ENCODE peak calls at places on chromosome 6, in five cellular contexts. O, Y, T, F and Q are unnamed samples.

GRCh38 chr6:159941286-159942113 is 27.4 kb upstream of the IGF2R start:
- DNase-seq in Y (peak; percentile 43), F (no peak), O (peak; percentile 34), T (peak; percentile 29), Q (peak; percentile 61)

GRCh38 chr6:90397929-90398674 is 101.5 kb upstream of the BACH2 start:
- DNase-seq in Y (peak; percentile 77), O (peak; percentile 35), T (no peak), F (no peak), Q (peak; percentile 95)

GRCh38 chr6:127690092-127690491 is 113.1 kb downstream of the C6orf58 start:
- DNase-seq in F (no peak), Y (no peak), O (no peak), T (peak; percentile 25), Q (no peak)

GRCh38 chr6:169035381-169036280 is 218.0 kb downstream of the THBS2 start:
- DNase-seq in O (no peak), Y (no peak), F (no peak), T (no peak), Q (no peak)

GRCh38 chr6:29490055-29490454 is 2.3 kb upstream of the MAS1L start:
- DNase-seq in Y (no peak), T (no peak), F (no peak), O (no peak), Q (no peak)

GRCh38 chr6:118198746-118199145 is 291.7 kb downstream of the SLC35F1 start:
- DNase-seq in F (no peak), Y (no peak), T (no peak), O (no peak), Q (no peak)

GRCh38 chr6:144555078-144555477 is 269.9 kb downstream of the UTRN start:
- DNase-seq in O (no peak), Y (no peak), T (no peak), F (no peak), Q (no peak)

GRCh38 chr6:130725551-130725950 is 101.7 kb upstream of the SMLR1 start:
- DNase-seq in T (no peak), O (no peak), F (no peak), Y (no peak), Q (no peak)

GRCh38 chr6:146770965-146771735 is 172.4 kb downstream of the ADGB start:
- DNase-seq in Y (peak; percentile 64), O (peak; percentile 49), T (no peak), F (peak; percentile 58), Q (peak; percentile 59)

GRCh38 chr6:37840143-37840939 is 20.8 kb downstream of the ZFAND3 start:
- DNase-seq in O (no peak), Y (no peak), F (no peak), T (no peak), Q (no peak)

GRCh38 chr6:144953552-144954240 is 668.6 kb downstream of the UTRN start:
- DNase-seq in T (no peak), Y (no peak), F (no peak), O (no peak), Q (no peak)

GRCh38 chr6:79544939-79545450 is 7.8 kb upstream of the LCA5 start:
- DNase-seq in F (peak; percentile 77), T (peak; percentile 94), Y (no peak), O (no peak), Q (peak; percentile 2)

GRCh38 chr6:137795510-137795909 is 71.5 kb upstream of the TNFAIP3 start:
- DNase-seq in Y (no peak), T (no peak), F (no peak), O (no peak), Q (no peak)

GRCh38 chr6:141675957-141676356 is 456.8 kb upstream of the GJE1 start:
- DNase-seq in O (no peak), T (no peak), Y (no peak), F (no peak), Q (no peak)

GRCh38 chr6:167402195-167402686 is 77.4 kb downstream of the TTLL2 start:
- DNase-seq in O (no peak), F (no peak), T (no peak), Y (no peak), Q (no peak)

GRCh38 chr6:134238960-134239795 is 78.7 kb downstream of the SGK1 start:
- DNase-seq in T (no peak), F (peak; percentile 52), O (no peak), Y (no peak), Q (no peak)

GRCh38 chr6:71291991-71292390 is 3.4 kb downstream of the OGFRL1 start:
- DNase-seq in F (no peak), Y (no peak), O (no peak), T (peak; percentile 58), Q (no peak)

GRCh38 chr6:144661101-144661806 is 376.1 kb downstream of the UTRN start:
- DNase-seq in Y (no peak), F (no peak), T (no peak), O (no peak), Q (no peak)

GRCh38 chr6:34182751-34183531 is 37.1 kb upstream of the GRM4 start:
- DNase-seq in Y (peak; percentile 83), F (no peak), O (peak; percentile 80), T (no peak), Q (peak; percentile 79)

GRCh38 chr6:30443657-30444450 is 45.5 kb upstream of the HLA-E start:
- DNase-seq in Y (no peak), O (no peak), T (no peak), F (no peak), Q (no peak)

GRCh38 chr6:167091149-167092107 is 31.5 kb upstream of the CCR6 start:
- DNase-seq in T (no peak), Y (peak; percentile 79), O (peak; percentile 23), F (no peak), Q (no peak)

GRCh38 chr6:74259931-74260330 is 563.9 kb downstream of the CD109 start:
- DNase-seq in O (no peak), F (no peak), Y (no peak), T (no peak), Q (no peak)

GRCh38 chr6:111691345-111692225 is 85.9 kb upstream of the TRAF3IP2 start:
- DNase-seq in T (no peak), Y (no peak), F (no peak), O (no peak), Q (no peak)

GRCh38 chr6:1607236-1607556 is 2.5 kb upstream of the FOXC1 start:
- DNase-seq in T (no peak), F (no peak), Y (no peak), O (no peak), Q (no peak)

GRCh38 chr6:105005446-105005845 is 48.5 kb downstream of the LIN28B start:
- DNase-seq in Y (no peak), O (no peak), F (no peak), T (no peak), Q (no peak)

GRCh38 chr6:165229216-165229615 is 80.2 kb downstream of the C6orf118 start:
- DNase-seq in O (no peak), F (no peak), Y (no peak), T (no peak), Q (no peak)

GRCh38 chr6:42452171-42453026 is 673 bp upstream of the TRERF1 start:
- DNase-seq in F (peak; percentile 78), T (peak; percentile 80), Y (peak; percentile 62), O (peak; percentile 76), Q (peak; percentile 58)

GRCh38 chr6:123127807-123128206 is 131.8 kb downstream of the CLVS2 start:
- DNase-seq in T (no peak), O (no peak), Y (no peak), F (no peak), Q (no peak)

GRCh38 chr6:6503186-6503585 is 85.3 kb upstream of the LY86 start:
- DNase-seq in Y (no peak), T (no peak), O (no peak), F (no peak), Q (no peak)

GRCh38 chr6:43835872-43836419 is 65.9 kb downstream of the VEGFA start:
- DNase-seq in F (no peak), Y (no peak), O (no peak), T (no peak), Q (no peak)

GRCh38 chr6:137744877-137745276 is 122.2 kb upstream of the TNFAIP3 start:
- DNase-seq in O (no peak), F (no peak), Y (no peak), T (no peak), Q (no peak)

GRCh38 chr6:7910654-7911344 is at the start of gene TXNDC5:
- DNase-seq in T (peak; percentile 66), F (peak; percentile 83), Y (peak; percentile 51), O (peak; percentile 46), Q (peak; percentile 64)

GRCh38 chr6:89050155-89050554 is 30.4 kb upstream of the PNRC1 start:
- DNase-seq in T (no peak), O (no peak), Y (no peak), F (peak; percentile 42), Q (no peak)

GRCh38 chr6:131387706-131388455 is 185.1 kb upstream of the ARG1 start:
- DNase-seq in Y (no peak), T (no peak), O (no peak), F (no peak), Q (no peak)

GRCh38 chr6:39313526-39314272 is 520 bp downstream of the KCNK17 start:
- DNase-seq in Y (no peak), F (no peak), O (no peak), T (no peak), Q (peak; percentile 9)